ENCODE peak calls at places on chromosome X, in eight cellular contexts. V, H, F, S, N, J, Y and G are unnamed samples. For H3K36me3, the result is how much of the 10 kb centered on the place peaks cover.

GRCh38 chrX:120823554-120823953 is 52.1 kb downstream of the CT47B1 start:
- DNase-seq in V (no peak), H (no peak), F (no peak), S (no peak), N (no peak), J (no peak), Y (no peak), G (no peak)

GRCh38 chrX:29143356-29143755 is 556.1 kb downstream of the IL1RAPL1 start:
- DNase-seq in V (peak), H (no peak), F (no peak), S (no peak), N (no peak), J (peak), Y (no peak), G (no peak)

GRCh38 chrX:72714471-72714916 is 388 bp upstream of the PHKA1 start:
- DNase-seq in V (peak), H (peak), F (no peak), S (no peak), N (no peak), J (peak), Y (peak), G (peak)

GRCh38 chrX:65451663-65452062 is 82.9 kb downstream of the LAS1L start:
- DNase-seq in V (peak), H (no peak), F (peak), S (peak), N (peak), J (peak), Y (no peak), G (no peak)

GRCh38 chrX:130726661-130727060 is 176.3 kb downstream of the ENOX2 start:
- DNase-seq in V (peak), H (no peak), F (no peak), S (no peak), N (no peak), J (peak), Y (no peak), G (no peak)

GRCh38 chrX:101229155-101229554 is 9.6 kb downstream of the DRP2 start:
- DNase-seq in V (peak), H (no peak), F (no peak), S (no peak), N (no peak), J (peak), Y (no peak), G (no peak)

GRCh38 chrX:19682712-19683331 is 167.5 kb upstream of the MAP3K15 start:
- DNase-seq in V (peak), H (peak), F (peak), S (peak), N (peak), J (peak), Y (peak), G (no peak)

GRCh38 chrX:39336709-39337294 is 535.5 kb downstream of the MID1IP1 start:
- DNase-seq in V (peak), H (peak), F (no peak), S (peak), N (peak), J (no peak), Y (no peak), G (no peak)

GRCh38 chrX:63761639-63762038 is 23.4 kb downstream of the ARHGEF9 start:
- DNase-seq in V (peak), H (no peak), F (peak), S (no peak), N (peak), J (no peak), Y (peak), G (no peak)

GRCh38 chrX:29553542-29553941 is 661.8 kb upstream of the MAGEB2 start:
- DNase-seq in V (no peak), H (no peak), F (no peak), S (no peak), N (no peak), J (no peak), Y (no peak), G (no peak)

GRCh38 chrX:110964761-110965160 is 131.2 kb upstream of the PAK3 start:
- DNase-seq in V (no peak), H (no peak), F (no peak), S (no peak), N (no peak), J (no peak), Y (no peak), G (peak)

GRCh38 chrX:68139791-68140190 is 293.5 kb downstream of the OPHN1 start:
- DNase-seq in V (peak), H (no peak), F (no peak), S (no peak), N (no peak), J (no peak), Y (no peak), G (no peak)

GRCh38 chrX:102765794-102766193 is 45.3 kb downstream of the GPRASP3 start:
- DNase-seq in V (peak), H (no peak), F (no peak), S (no peak), N (no peak), J (peak), Y (no peak), G (no peak)

GRCh38 chrX:92260102-92260501 is 480.9 kb downstream of the PCDH11X start:
- DNase-seq in V (no peak), H (no peak), F (no peak), S (no peak), N (no peak), J (no peak), Y (no peak), G (no peak)

GRCh38 chrX:71533850-71534515 is 1.1 kb downstream of the OGT start:
- DNase-seq in V (peak), H (peak), F (peak), S (peak), N (peak), J (peak), Y (peak), G (peak)

GRCh38 chrX:24398766-24399165 is 38.3 kb downstream of the SUPT20HL1 start:
- DNase-seq in V (no peak), H (no peak), F (no peak), S (no peak), N (no peak), J (no peak), Y (no peak), G (no peak)

GRCh38 chrX:154462396-154462795 is 4.3 kb downstream of the PLXNA3 start:
- DNase-seq in V (no peak), H (no peak), F (no peak), S (no peak), N (no peak), J (no peak), Y (no peak), G (no peak)

GRCh38 chrX:9528498-9528897 is 63.6 kb downstream of the TBL1X start:
- DNase-seq in V (no peak), H (no peak), F (no peak), S (no peak), N (no peak), J (no peak), Y (no peak), G (no peak)

GRCh38 chrX:111955916-111956315 is 79.9 kb downstream of the TRPC5OS start:
- DNase-seq in V (no peak), H (no peak), F (no peak), S (no peak), N (no peak), J (no peak), Y (no peak), G (no peak)

GRCh38 chrX:103446665-103447302 is 70.4 kb downstream of the BEX3 start:
- DNase-seq in V (peak), H (no peak), F (peak), S (no peak), N (no peak), J (peak), Y (no peak), G (no peak)

GRCh38 chrX:50697691-50698090 is 116.3 kb downstream of the SHROOM4 start:
- DNase-seq in V (peak), H (no peak), F (no peak), S (no peak), N (no peak), J (peak), Y (no peak), G (no peak)

GRCh38 chrX:23742174-23742692 is 843 bp downstream of the ACOT9 start:
- DNase-seq in V (peak), H (peak), F (no peak), S (peak), N (peak), J (peak), Y (peak), G (peak)

GRCh38 chrX:11450354-11450753 is 157.1 kb downstream of the AMELX start:
- DNase-seq in V (no peak), H (no peak), F (no peak), S (no peak), N (no peak), J (no peak), Y (no peak), G (no peak)

GRCh38 chrX:119870626-119871131 is 854 bp downstream of the RNF113A start:
- DNase-seq in V (peak), H (no peak), F (no peak), S (peak), N (peak), J (peak), Y (no peak), G (no peak)

DNA sequence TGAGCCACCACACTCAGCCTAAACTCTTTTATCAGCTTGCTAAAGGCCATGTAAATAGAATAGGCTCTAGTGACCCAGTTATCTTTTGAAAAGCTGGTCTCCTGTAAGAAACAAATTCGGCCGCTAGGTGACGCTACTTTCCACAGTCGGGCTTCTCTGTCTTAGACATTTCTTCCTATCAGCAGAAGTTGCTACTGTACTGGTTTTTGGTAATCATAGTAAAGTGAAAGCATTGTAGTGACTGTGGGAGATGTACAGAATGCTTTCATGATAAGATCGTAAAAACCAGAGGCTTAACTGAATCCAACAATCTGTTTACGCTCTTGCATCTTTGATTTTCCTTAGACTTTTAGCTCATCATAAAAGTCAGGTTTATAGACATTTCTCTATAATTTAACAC is 82.6 kb downstream of the GK start:
- DNase-seq in V (peak), H (peak), F (peak), S (peak), N (peak), J (peak), Y (peak), G (peak)
- H3K36me3 ChIP-seq in V (under half), H (under half), F (under half), S (under half), N (under half), J (under half), Y (under half), G (under half)

GRCh38 chrX:45750639-45751038 is 550.0 kb upstream of the DIPK2B start:
- DNase-seq in V (peak), H (no peak), F (no peak), S (no peak), N (no peak), J (no peak), Y (no peak), G (no peak)
- H3K36me3 ChIP-seq in V (half or more), H (under half), F (under half), S (under half), N (under half), J (under half), Y (under half), G (under half)

GRCh38 chrX:149487292-149487691 is 17.8 kb downstream of the IDS start:
- DNase-seq in V (no peak), H (no peak), F (no peak), S (peak), N (peak), J (no peak), Y (no peak), G (no peak)

GRCh38 chrX:149491812-149492211 is 13.3 kb downstream of the IDS start:
- DNase-seq in V (no peak), H (no peak), F (no peak), S (no peak), N (no peak), J (no peak), Y (no peak), G (no peak)

GRCh38 chrX:149493567-149494562 is 11.2 kb downstream of the IDS start:
- DNase-seq in V (peak), H (no peak), F (no peak), S (peak), N (no peak), J (no peak), Y (no peak), G (no peak)

GRCh38 chrX:149494844-149495565 is 10.1 kb downstream of the IDS start:
- DNase-seq in V (no peak), H (no peak), F (no peak), S (no peak), N (no peak), J (no peak), Y (no peak), G (no peak)

GRCh38 chrX:149490100-149490499 is 15.0 kb downstream of the IDS start:
- DNase-seq in V (peak), H (no peak), F (no peak), S (no peak), N (no peak), J (no peak), Y (no peak), G (no peak)
- H3K36me3 ChIP-seq in V (under half), H (half or more), F (under half), S (half or more), N (half or more), J (under half), Y (under half), G (under half)

DNA sequence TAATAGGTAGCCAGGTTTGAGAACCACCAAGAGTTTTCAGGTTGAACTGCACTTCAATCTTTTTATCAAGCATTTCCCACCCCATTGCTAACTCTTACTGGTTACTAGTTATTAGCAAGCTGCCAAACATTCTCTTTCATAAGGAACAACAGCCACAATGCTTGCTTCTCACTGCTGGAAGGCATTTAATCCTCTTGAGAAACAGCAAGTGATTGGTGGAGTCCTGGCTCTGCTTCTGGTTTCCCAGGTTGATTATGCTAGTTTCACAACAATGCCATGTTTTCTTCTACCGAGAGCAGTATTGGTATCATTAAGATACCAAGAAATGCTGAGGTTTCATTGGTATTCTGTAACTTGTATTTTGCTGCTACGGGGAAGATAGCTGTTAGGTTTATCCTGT is 32.2 kb upstream of the TXLNG start:
- DNase-seq in V (no peak), H (no peak), F (no peak), S (no peak), N (no peak), J (no peak), Y (no peak), G (no peak)
- H3K36me3 ChIP-seq in V (under half), H (under half), F (under half), S (under half), N (under half), J (under half), Y (under half), G (under half)

GRCh38 chrX:13747836-13748235 is 13.3 kb downstream of the OFD1 start:
- DNase-seq in V (peak), H (peak), F (peak), S (peak), N (peak), J (peak), Y (no peak), G (no peak)
- H3K36me3 ChIP-seq in V (under half), H (under half), F (under half), S (under half), N (half or more), J (under half), Y (under half), G (under half)

GRCh38 chrX:113986427-113986826 is 597.5 kb upstream of the HTR2C start:
- DNase-seq in V (no peak), H (no peak), F (no peak), S (no peak), N (no peak), J (no peak), Y (no peak), G (no peak)
- H3K36me3 ChIP-seq in V (under half), H (under half), F (under half), S (under half), N (under half), J (under half), Y (under half), G (under half)